ENCODE peak calls at places on chromosomes 7 and 10, in six cellular contexts. B, Q, S, F, O and Z are unnamed samples.
A peak's percentile ranks its signal among the peaks of the same experiment; 100 is the strongest.

GRCh38 chr10:132263866-132264265 is 43.9 kb downstream of the STK32C start:
- DNase-seq in F (no peak), O (no peak), S (no peak), Q (no peak), B (no peak), Z (no peak)

GRCh38 chr7:142938611-142939010 is 673 bp upstream of the LLCFC1 start:
- DNase-seq in F (no peak), Q (no peak), O (no peak), B (no peak), S (no peak), Z (no peak)

GRCh38 chr10:129774736-129775401 is 189.2 kb downstream of the EBF3 start:
- DNase-seq in F (no peak), B (no peak), S (no peak), Q (no peak), O (no peak), Z (peak; percentile 2)

GRCh38 chr7:142568430-142569097 is 180.7 kb upstream of the PRSS1 start:
- DNase-seq in B (no peak), O (no peak), S (no peak), F (no peak), Q (no peak), Z (no peak)

GRCh38 chr10:133279266-133279960 is 2.7 kb upstream of the ADAM8 start:
- DNase-seq in F (no peak), Q (no peak), B (no peak), S (no peak), O (no peak), Z (no peak)

GRCh38 chr7:578386-578785 is 58.7 kb upstream of the PDGFA start:
- DNase-seq in Q (no peak), S (no peak), F (no peak), O (no peak), B (no peak), Z (no peak)

GRCh38 chr7:118214051-118214832 is 10.3 kb upstream of the ANKRD7 start:
- DNase-seq in S (no peak), F (no peak), B (no peak), O (no peak), Q (peak; percentile 33), Z (peak; percentile 86)

GRCh38 chr10:48608279-48608681 is 3.4 kb upstream of the ARHGAP22 start:
- DNase-seq in B (peak; percentile 34), S (peak; percentile 73), Q (peak; percentile 48), F (peak; percentile 43), O (peak; percentile 6), Z (peak; percentile 73)

GRCh38 chr7:127857464-127857841 is 173.8 kb downstream of the LRRC4 start:
- DNase-seq in Q (no peak), F (no peak), S (no peak), B (no peak), O (no peak), Z (no peak)

DNA sequence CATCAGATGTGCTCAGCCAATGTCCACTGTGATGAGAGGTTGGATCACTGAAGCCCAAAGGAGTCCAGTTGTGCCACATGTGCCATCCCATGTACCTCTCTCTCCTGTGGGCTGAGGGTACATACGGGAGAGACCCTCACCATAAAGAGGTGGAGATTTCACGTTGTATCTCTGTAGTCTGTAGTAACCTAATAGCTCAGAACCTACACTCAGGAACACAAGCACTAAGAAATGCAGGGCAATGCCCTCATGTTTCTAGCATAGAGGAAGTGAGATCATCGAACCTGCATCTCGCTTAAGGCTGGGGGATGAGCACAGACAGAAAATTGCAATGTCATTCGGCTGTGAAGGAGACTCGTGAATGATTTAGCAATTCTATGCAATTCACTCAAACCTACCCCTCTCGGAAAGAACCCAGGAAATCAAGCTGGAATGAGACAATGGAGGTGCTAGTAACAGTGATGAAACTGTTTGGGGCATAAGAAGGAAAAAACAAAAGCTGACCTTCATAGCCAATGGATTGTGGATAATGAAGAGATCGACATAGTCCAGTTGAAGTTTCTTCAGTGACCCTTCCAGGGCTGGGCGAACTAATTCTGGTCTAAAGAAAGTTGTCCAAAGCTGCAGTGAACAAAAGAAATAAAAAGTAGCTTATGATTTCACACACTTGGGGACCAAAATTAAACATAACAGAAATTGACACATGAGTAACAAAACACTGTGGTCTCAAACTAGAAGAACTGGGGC is 80.3 kb upstream of the UCN3 start:
- DNase-seq in F (no peak), Q (no peak), B (no peak), O (no peak), S (peak; percentile 80), Z (no peak)
- TF ChIP-seq ATF3 in F (no peak), Q (no peak), B (no peak), O (no peak), S (peak; percentile 94), Z (no peak)

GRCh38 chr7:111802194-111802785 is 240.0 kb upstream of the IMMP2L start:
- DNase-seq in S (no peak), F (no peak), Q (no peak), O (peak; percentile 9), B (no peak), Z (no peak)

GRCh38 chr7:111801277-111801676 is 239.0 kb upstream of the IMMP2L start:
- DNase-seq in O (no peak), F (no peak), Q (no peak), S (peak; percentile 8), B (no peak), Z (no peak)

GRCh38 chr7:111796671-111797070 is 234.4 kb upstream of the IMMP2L start:
- DNase-seq in B (peak; percentile 27), S (peak; percentile 24), F (no peak), Q (no peak), O (no peak), Z (peak; percentile 23)
- TF ChIP-seq ATF3 in B (peak; percentile 15), S (no peak), F (no peak), Q (no peak), O (no peak), Z (no peak)

GRCh38 chr7:17403996-17404395 is 105.5 kb downstream of the AHR start:
- DNase-seq in B (no peak), F (no peak), O (peak; percentile 15), Q (no peak), S (no peak), Z (no peak)

GRCh38 chr7:17408245-17408903 is 109.9 kb downstream of the AHR start:
- DNase-seq in B (peak; percentile 74), Q (no peak), F (no peak), O (peak; percentile 92), S (peak; percentile 33), Z (no peak)

GRCh38 chr7:17406756-17407155 is 108.3 kb downstream of the AHR start:
- DNase-seq in Q (no peak), O (no peak), F (no peak), B (no peak), S (no peak), Z (no peak)

GRCh38 chr7:17407229-17407628 is 108.8 kb downstream of the AHR start:
- DNase-seq in O (no peak), B (no peak), F (no peak), Q (no peak), S (no peak), Z (no peak)

GRCh38 chr7:17405786-17406185 is 107.3 kb downstream of the AHR start:
- DNase-seq in Q (no peak), B (peak; percentile 18), F (no peak), S (no peak), O (peak; percentile 78), Z (no peak)
- TF ChIP-seq ATF3 in Q (no peak), B (peak; percentile 53), F (no peak), S (no peak), O (no peak), Z (no peak)

DNA sequence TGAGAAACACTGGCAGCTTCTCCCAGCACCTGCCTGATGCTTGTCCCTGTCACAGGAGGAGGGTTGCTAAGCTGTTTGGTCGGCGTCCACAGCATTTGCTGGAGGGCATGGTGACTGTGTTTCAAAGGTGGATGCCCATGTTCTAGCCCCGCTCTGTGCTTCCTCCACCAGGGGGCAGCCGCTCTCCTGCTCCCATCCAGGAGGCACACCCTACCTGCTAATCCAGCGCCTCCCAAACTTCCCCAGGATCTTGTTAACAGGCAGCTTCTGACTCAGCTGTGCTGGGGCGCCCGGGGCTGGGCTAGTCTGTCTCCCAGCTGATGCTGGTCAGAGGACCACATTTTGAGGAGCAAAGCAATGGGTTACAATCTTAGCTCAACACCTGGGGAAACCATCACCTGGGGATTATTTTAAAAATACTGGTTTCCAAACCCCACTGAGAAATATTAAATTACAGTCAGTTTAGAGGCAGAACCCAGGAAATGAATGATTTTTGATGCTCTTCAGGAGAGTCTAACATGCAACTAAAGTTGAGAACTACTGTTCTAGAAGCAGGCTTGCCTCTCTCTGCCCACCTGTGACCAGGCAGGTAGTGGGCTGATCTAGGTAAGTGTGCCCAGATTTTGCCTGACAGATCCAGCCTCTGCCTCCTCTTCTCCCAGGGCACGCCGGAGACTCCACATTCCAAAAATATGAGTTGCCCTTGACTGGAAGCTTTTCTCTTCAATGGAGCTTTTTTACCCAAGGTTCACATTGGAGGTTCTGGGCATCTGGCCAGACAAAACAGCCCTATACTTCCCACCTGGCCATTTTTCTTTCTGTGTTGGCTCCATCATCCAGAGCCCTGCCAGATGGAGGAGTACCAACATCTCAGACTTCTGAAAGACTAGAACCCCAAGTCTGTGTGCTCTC is 92.7 kb upstream of the GPR26 start:
- DNase-seq in Q (no peak), F (peak; percentile 73), B (peak; percentile 83), O (peak; percentile 36), S (peak; percentile 43), Z (peak; percentile 92)
- TF ChIP-seq ATF3 in Q (no peak), F (no peak), B (no peak), O (no peak), S (no peak), Z (no peak)

DNA sequence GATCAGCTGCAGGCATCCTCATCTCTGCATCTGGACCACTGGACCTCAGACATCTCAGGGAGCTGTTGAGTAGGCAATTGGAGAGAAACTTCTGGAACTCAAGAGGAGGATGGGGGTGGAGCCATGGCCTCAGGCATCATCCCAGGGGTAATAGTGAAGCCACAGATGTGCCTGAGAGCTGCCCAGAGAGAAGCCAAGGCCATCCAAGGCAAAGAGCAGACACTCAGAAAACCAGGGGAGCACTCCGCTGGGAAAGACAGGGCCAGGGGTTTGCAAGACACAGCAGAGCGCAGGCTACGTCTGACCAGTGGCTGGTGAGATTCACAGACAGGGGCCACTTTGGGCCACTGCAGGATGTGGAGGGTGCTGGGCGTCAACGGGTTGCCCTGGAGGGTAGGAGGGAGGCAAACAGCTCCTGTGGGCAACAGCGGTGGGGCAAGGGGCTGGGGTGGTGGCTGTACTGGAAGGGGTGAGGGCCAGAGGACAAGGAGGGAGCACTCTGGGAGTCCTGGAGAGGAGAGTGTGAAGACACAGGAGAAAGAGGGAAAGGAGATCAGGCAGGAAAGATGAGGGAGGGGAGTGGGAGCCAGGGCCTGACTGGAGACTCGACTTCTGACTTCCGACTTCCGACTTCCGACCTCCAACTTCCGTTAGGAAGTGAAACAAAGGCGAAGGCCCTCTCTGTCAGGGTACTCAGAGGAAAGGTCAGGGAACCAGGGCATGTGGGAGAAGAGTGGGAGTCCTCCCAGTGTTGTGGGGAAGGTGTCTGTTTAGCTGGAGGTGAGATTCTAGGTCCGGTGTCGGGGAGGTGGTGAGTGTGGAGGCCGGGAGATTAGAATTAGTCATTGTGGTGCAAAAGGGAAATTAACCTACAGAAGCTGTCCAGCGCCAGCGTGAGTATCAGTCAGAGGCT is 69.7 kb upstream of the ANTXRL start:
- DNase-seq in F (no peak), Q (no peak), O (no peak), B (no peak), S (peak; percentile 89), Z (no peak)
- TF ChIP-seq ATF3 in F (no peak), Q (no peak), O (no peak), B (no peak), S (peak; percentile 80), Z (no peak)

GRCh38 chr10:67722113-67722512 is 26.1 kb upstream of the CTNNA3 start:
- DNase-seq in B (no peak), Q (no peak), S (no peak), O (no peak), F (no peak), Z (no peak)
- TF ChIP-seq ATF3 in B (no peak), Q (no peak), S (no peak), O (no peak), F (no peak), Z (no peak)